ENCODE peak calls at places on chromosome X, in nine cellular contexts. U, T, M, Z, P, C, H, B and I are unnamed samples.

GRCh38 chrX:72100051-72100755 is 31.5 kb downstream of the RTL5 start:
- DNase-seq in U (no peak), T (no peak), M (no peak), Z (no peak), P (no peak), C (no peak), H (no peak), B (peak; percentile 94), I (no peak)

GRCh38 chrX:13857804-13858203 is 40.9 kb upstream of the GPM6B start:
- DNase-seq in U (no peak), T (no peak), M (no peak), Z (no peak), P (no peak), C (no peak), H (no peak), B (no peak), I (no peak)

GRCh38 chrX:34873500-34874225 is 68.9 kb upstream of the FAM47B start:
- DNase-seq in U (no peak), T (no peak), M (peak; percentile 10), Z (no peak), P (no peak), C (no peak), H (no peak), B (peak; percentile 5), I (no peak)

GRCh38 chrX:10157545-10157944 is 770 bp downstream of the CLCN4 start:
- DNase-seq in U (no peak), T (no peak), M (no peak), Z (no peak), P (no peak), C (no peak), H (peak; percentile 70), B (no peak), I (no peak)

GRCh38 chrX:15915959-15916703 is 61.5 kb upstream of the AP1S2 start:
- DNase-seq in U (no peak), T (no peak), M (no peak), Z (no peak), P (no peak), C (no peak), H (no peak), B (no peak), I (no peak)

GRCh38 chrX:69264134-69264533 is 98.9 kb upstream of the PJA1 start:
- DNase-seq in U (no peak), T (no peak), M (no peak), Z (no peak), P (no peak), C (no peak), H (no peak), B (no peak), I (peak; percentile 87)

GRCh38 chrX:101160001-101160400 is 59.6 kb upstream of the DRP2 start:
- DNase-seq in U (no peak), T (peak; percentile 11), M (no peak), Z (no peak), P (no peak), C (no peak), H (no peak), B (no peak), I (no peak)

GRCh38 chrX:107601326-107601725 is 27.0 kb upstream of the PRPS1 start:
- DNase-seq in U (no peak), T (no peak), M (no peak), Z (no peak), P (no peak), C (no peak), H (no peak), B (no peak), I (no peak)

GRCh38 chrX:132834741-132835140 is 123.7 kb downstream of the HS6ST2 start:
- DNase-seq in U (no peak), T (no peak), M (no peak), Z (no peak), P (no peak), C (no peak), H (no peak), B (no peak), I (no peak)

GRCh38 chrX:56564182-56564885 is 907 bp downstream of the UBQLN2 start:
- DNase-seq in U (no peak), T (no peak), M (peak; percentile 5), Z (peak; percentile 21), P (peak; percentile 57), C (no peak), H (peak; percentile 32), B (peak; percentile 59), I (peak; percentile 10)

GRCh38 chrX:130539721-130540321 is 138.0 kb downstream of the RBMX2 start:
- DNase-seq in U (no peak), T (peak; percentile 47), M (peak; percentile 40), Z (peak; percentile 11), P (no peak), C (peak; percentile 38), H (peak; percentile 50), B (peak; percentile 79), I (peak; percentile 42)

GRCh38 chrX:148562846-148563245 is 62.4 kb downstream of the AFF2 start:
- DNase-seq in U (no peak), T (no peak), M (no peak), Z (no peak), P (no peak), C (no peak), H (no peak), B (no peak), I (no peak)